ENCODE peak calls at places on chromosomes 1 and 21, in seven cellular contexts. U is T-cell; M is non-pigmented ciliary epithelial cell; Z is glutamatergic neuron; H is NCI-H460; Q is stimulated activated CD4-positive, alpha-beta T cell treated with anti-CD3 and anti-CD28 coated beads, TNF-alpha, amount 100 ng/mL, for 48 hours; F is NCI-H1105 treated with DMSO at 0.1 percent for 48 hours. K is an unnamed sample.
A peak's percentile ranks its signal among the peaks of the same experiment; 100 is the strongest.

GRCh38 chr1:92698932-92699331 is 86.0 kb downstream of the EVI5 start:
- DNase-seq in Z (no peak), H (no peak), U (no peak), M (no peak), F (no peak), Q (no peak), K (no peak)

GRCh38 chr1:2204384-2205190 is 10.0 kb upstream of the FAAP20 start:
- DNase-seq in Q (no peak), Z (peak; percentile 86), M (no peak), H (peak; percentile 43), U (no peak), F (peak; percentile 22), K (peak; percentile 93)

GRCh38 chr21:45074048-45074817 is at the start of gene ADARB1:
- DNase-seq in F (peak; percentile 47), H (peak; percentile 53), Q (no peak), U (peak; percentile 31), M (no peak), Z (peak; percentile 75), K (peak; percentile 57)

GRCh38 chr1:113109908-113110554 is 37.0 kb downstream of the LRIG2 start:
- DNase-seq in Q (no peak), M (peak; percentile 95), H (peak; percentile 87), F (no peak), Z (no peak), U (no peak), K (no peak)

GRCh38 chr1:154416496-154417337 is 11.6 kb downstream of the IL6R start:
- DNase-seq in Q (no peak), H (no peak), M (no peak), F (no peak), Z (no peak), U (no peak), K (no peak)

GRCh38 chr1:221782461-221782860 is 40.6 kb upstream of the DUSP10 start:
- DNase-seq in U (no peak), F (no peak), Q (no peak), H (no peak), M (no peak), Z (no peak), K (no peak)

GRCh38 chr1:36083635-36084501 is at the start of gene TEKT2:
- DNase-seq in M (no peak), Q (no peak), F (peak; percentile 86), Z (peak; percentile 79), U (no peak), H (no peak), K (peak; percentile 41)

GRCh38 chr1:200131551-200132125 is 104.1 kb downstream of the NR5A2 start:
- DNase-seq in F (no peak), M (peak; percentile 37), U (no peak), Z (no peak), Q (no peak), H (no peak), K (no peak)

GRCh38 chr1:147771216-147772125 is 11.1 kb upstream of the GJA5 start:
- DNase-seq in Z (no peak), U (no peak), Q (no peak), M (no peak), H (peak; percentile 52), F (no peak), K (no peak)

GRCh38 chr1:175185918-175186317 is 6.7 kb downstream of the KIAA0040 start:
- DNase-seq in Q (no peak), F (no peak), M (no peak), U (no peak), H (no peak), Z (no peak), K (no peak)

GRCh38 chr1:32701951-32702598 is 495 bp downstream of the SYNC start:
- DNase-seq in M (no peak), U (no peak), Q (no peak), F (peak; percentile 69), Z (peak; percentile 39), H (no peak), K (peak; percentile 80)

GRCh38 chr1:111085666-111086065 is 54.2 kb downstream of the DRAM2 start:
- DNase-seq in H (no peak), Q (no peak), Z (no peak), M (no peak), F (no peak), U (no peak), K (no peak)

GRCh38 chr1:232622378-232622777 is 7.6 kb downstream of the SIPA1L2 start:
- DNase-seq in Z (no peak), Q (no peak), U (no peak), M (no peak), F (peak; percentile 7), H (no peak), K (no peak)

GRCh38 chr1:39973503-39974135 is 18.7 kb downstream of the MFSD2A start:
- DNase-seq in Q (peak; percentile 66), M (no peak), H (peak; percentile 46), F (peak; percentile 67), Z (peak; percentile 86), U (peak; percentile 52), K (peak; percentile 75)

GRCh38 chr1:236397173-236397759 is 3.2 kb downstream of the EDARADD start:
- DNase-seq in Z (no peak), F (no peak), Q (no peak), M (no peak), U (no peak), H (no peak), K (no peak)

GRCh38 chr1:150981805-150982712 is at the start of gene ANXA9:
- DNase-seq in H (no peak), Z (no peak), M (no peak), U (no peak), F (no peak), Q (no peak), K (peak; percentile 61)

GRCh38 chr1:56925193-56925592 is 40.6 kb downstream of the C8B start:
- DNase-seq in Q (no peak), H (no peak), U (no peak), F (no peak), M (no peak), Z (no peak), K (no peak)

GRCh38 chr1:44655609-44656008 is 18.7 kb downstream of the TMEM53 start:
- DNase-seq in M (no peak), U (no peak), Z (peak; percentile 67), Q (no peak), F (no peak), H (peak; percentile 12), K (no peak)

GRCh38 chr1:207923561-207923960 is 12.6 kb upstream of the CD34 start:
- DNase-seq in H (no peak), M (no peak), Z (no peak), F (no peak), U (no peak), Q (no peak), K (no peak)

GRCh38 chr1:214403431-214403830 is 122.5 kb downstream of the SMYD2 start:
- DNase-seq in Q (no peak), U (no peak), Z (no peak), H (no peak), F (no peak), M (no peak), K (no peak)

GRCh38 chr1:97919568-97920261 is 1.1 kb downstream of the DPYD start:
- DNase-seq in F (peak; percentile 47), H (no peak), M (no peak), U (no peak), Q (no peak), Z (no peak), K (no peak)

GRCh38 chr1:230861970-230862595 is 6.2 kb downstream of the C1orf198 start:
- DNase-seq in Q (no peak), M (peak; percentile 81), U (no peak), F (no peak), H (no peak), Z (no peak), K (no peak)

GRCh38 chr1:44784094-44785026 is 3.6 kb downstream of the BEST4 start:
- DNase-seq in U (no peak), F (no peak), M (no peak), Q (no peak), H (no peak), Z (peak; percentile 59), K (no peak)

GRCh38 chr1:246350745-246351144 is 156.3 kb downstream of the SMYD3 start:
- DNase-seq in Q (no peak), U (no peak), H (no peak), Z (no peak), F (no peak), M (no peak), K (no peak)

GRCh38 chr1:27026621-27027574 is 14.2 kb upstream of the TENT5B start:
- DNase-seq in F (no peak), U (no peak), Z (no peak), M (no peak), Q (no peak), H (no peak), K (peak; percentile 82)

GRCh38 chr1:193850745-193851144 is 664.3 kb upstream of the B3GALT2 start:
- DNase-seq in U (no peak), M (no peak), Z (no peak), Q (no peak), H (no peak), F (no peak), K (no peak)

GRCh38 chr1:242710847-242711246 is 186.3 kb upstream of the PLD5 start:
- DNase-seq in U (no peak), H (no peak), Q (no peak), M (no peak), Z (no peak), F (no peak), K (no peak)

GRCh38 chr1:245869847-245870246 is 637.2 kb downstream of the SMYD3 start:
- DNase-seq in U (no peak), F (no peak), Q (no peak), H (no peak), Z (no peak), M (no peak), K (no peak)

GRCh38 chr1:227540170-227541098 is 22.9 kb upstream of the ZNF678 start:
- DNase-seq in F (no peak), H (no peak), Q (no peak), M (no peak), U (no peak), Z (no peak), K (peak; percentile 41)

GRCh38 chr1:27246194-27246593 is 11.8 kb downstream of the WDTC1 start:
- DNase-seq in Z (no peak), U (no peak), H (no peak), Q (no peak), F (no peak), M (no peak), K (no peak)

GRCh38 chr1:89523597-89524368 is 846 bp upstream of the LRRC8B start:
- DNase-seq in F (peak; percentile 78), Z (peak; percentile 37), U (peak; percentile 53), Q (no peak), H (no peak), M (no peak), K (peak; percentile 22)

GRCh38 chr1:5863238-5863637 is 129.0 kb downstream of the NPHP4 start:
- DNase-seq in H (no peak), M (no peak), Z (no peak), U (no peak), Q (no peak), F (no peak), K (no peak)

K was measured in left lung.